ENCODE peak calls at places on chromosomes 6 and 20, in seven cellular contexts. E is fibroblast of gingiva; D is Peyer's patch; Z is stimulated activated CD4-positive, alpha-beta T cell treated with anti-CD3 and anti-CD28 coated beads, Interleukin-2, amount 100 ng/mL, for 48 hours; H is A549; B is spleen; W is AG09309. Q is an unnamed sample.

GRCh38 chr6:107491791-107492674 is 2.1 kb downstream of the SOBP start:
- DNase-seq in E (peak; percentile 92), D (no peak), Z (no peak), H (no peak), B (no peak), W (peak; percentile 39), Q (peak; percentile 65)

GRCh38 chr20:19727251-19727847 is 30.7 kb upstream of the RIN2 start:
- DNase-seq in E (no peak), D (no peak), Z (no peak), H (no peak), B (no peak), W (no peak), Q (no peak)

GRCh38 chr20:44382641-44383040 is 27.1 kb downstream of the HNF4A start:
- DNase-seq in E (no peak), D (no peak), Z (no peak), H (peak; percentile 69), B (no peak), W (no peak), Q (no peak)

GRCh38 chr6:137095651-137096238 is 51.0 kb upstream of the IL20RA start:
- DNase-seq in E (no peak), D (no peak), Z (no peak), H (no peak), B (no peak), W (no peak), Q (no peak)

GRCh38 chr6:45900808-45901752 is 114.6 kb downstream of the CLIC5 start:
- DNase-seq in E (peak; percentile 71), D (no peak), Z (no peak), H (no peak), B (no peak), W (peak; percentile 68), Q (peak; percentile 83)

GRCh38 chr6:163356324-163356723 is 58.2 kb upstream of the QKI start:
- DNase-seq in E (peak; percentile 37), D (no peak), Z (no peak), H (no peak), B (no peak), W (peak; percentile 17), Q (peak; percentile 35)

GRCh38 chr6:118501099-118501498 is 47.0 kb upstream of the PLN start:
- DNase-seq in E (no peak), D (no peak), Z (no peak), H (no peak), B (no peak), W (no peak), Q (no peak)

GRCh38 chr6:49766762-49767161 is 20.3 kb downstream of the PGK2 start:
- DNase-seq in E (no peak), D (no peak), Z (no peak), H (no peak), B (no peak), W (no peak), Q (no peak)

GRCh38 chr6:144286503-144287393 is 1.6 kb downstream of the UTRN start:
- DNase-seq in E (peak; percentile 77), D (peak; percentile 68), Z (no peak), H (peak; percentile 81), B (peak; percentile 84), W (peak; percentile 89), Q (peak; percentile 54)

GRCh38 chr6:41216616-41217015 is 11.5 kb upstream of the TREML4 start:
- DNase-seq in E (no peak), D (no peak), Z (no peak), H (no peak), B (no peak), W (no peak), Q (no peak)

GRCh38 chr20:32470940-32471339 is 112.8 kb downstream of the ASXL1 start:
- DNase-seq in E (no peak), D (no peak), Z (no peak), H (no peak), B (no peak), W (no peak), Q (no peak)

GRCh38 chr6:137589067-137589848 is 95.1 kb upstream of the OLIG3 start:
- DNase-seq in E (peak; percentile 47), D (no peak), Z (peak; percentile 23), H (peak; percentile 73), B (no peak), W (peak; percentile 13), Q (peak; percentile 1)

GRCh38 chr6:7590918-7591302 is 912 bp downstream of the SNRNP48 start:
- DNase-seq in E (peak; percentile 10), D (no peak), Z (no peak), H (no peak), B (no peak), W (no peak), Q (no peak)

GRCh38 chr6:6918216-6918983 is 189.4 kb upstream of the RREB1 start:
- DNase-seq in E (peak; percentile 26), D (no peak), Z (peak; percentile 68), H (peak; percentile 44), B (no peak), W (peak; percentile 13), Q (peak; percentile 53)

GRCh38 chr6:53546256-53546655 is 1.4 kb upstream of the GCLC start:
- DNase-seq in E (no peak), D (no peak), Z (no peak), H (no peak), B (no peak), W (no peak), Q (peak; percentile 28)

GRCh38 chr6:157075549-157076426 is 247.5 kb downstream of the TMEM242 start:
- DNase-seq in E (no peak), D (no peak), Z (no peak), H (no peak), B (no peak), W (no peak), Q (no peak)

GRCh38 chr20:62838511-62838910 is 21.7 kb downstream of the COL9A3 start:
- DNase-seq in E (no peak), D (peak; percentile 73), Z (no peak), H (no peak), B (peak; percentile 74), W (no peak), Q (no peak)

GRCh38 chr20:33803921-33804337 is 7.2 kb upstream of the CHMP4B start:
- DNase-seq in E (peak; percentile 47), D (no peak), Z (no peak), H (no peak), B (no peak), W (peak; percentile 18), Q (peak; percentile 61)

GRCh38 chr6:63882208-63882607 is 246.6 kb downstream of the PHF3 start:
- DNase-seq in E (no peak), D (no peak), Z (no peak), H (no peak), B (no peak), W (no peak), Q (no peak)

GRCh38 chr6:29953001-29953436 is 10.7 kb downstream of the HLA-A start:
- DNase-seq in E (peak; percentile 25), D (no peak), Z (no peak), H (peak; percentile 66), B (no peak), W (peak; percentile 61), Q (no peak)

GRCh38 chr20:57464642-57465211 is 60.2 kb downstream of the CTCFL start:
- DNase-seq in E (peak; percentile 6), D (peak; percentile 31), Z (no peak), H (peak; percentile 71), B (peak; percentile 72), W (no peak), Q (no peak)

GRCh38 chr6:108942556-108943492 is 94.6 kb downstream of the ARMC2 start:
- DNase-seq in E (no peak), D (no peak), Z (peak; percentile 34), H (no peak), B (peak; percentile 87), W (no peak), Q (no peak)

GRCh38 chr20:840858-841567 is 7.5 kb downstream of the FAM110A start:
- DNase-seq in E (no peak), D (peak; percentile 73), Z (no peak), H (no peak), B (peak; percentile 88), W (no peak), Q (no peak)

GRCh38 chr6:169528755-169529154 is 173.1 kb downstream of the WDR27 start:
- DNase-seq in E (no peak), D (no peak), Z (no peak), H (no peak), B (no peak), W (no peak), Q (no peak)

GRCh38 chr6:164163239-164163638 is 748.7 kb downstream of the QKI start:
- DNase-seq in E (no peak), D (no peak), Z (no peak), H (no peak), B (no peak), W (no peak), Q (no peak)

GRCh38 chr20:63577317-63577894 is 3.4 kb upstream of the HELZ2 start:
- DNase-seq in E (no peak), D (no peak), Z (no peak), H (no peak), B (no peak), W (no peak), Q (no peak)

Q was measured in stromal cell of bone marrow.